ENCODE peak calls at places on chromosomes 1 and 21, in seven cellular contexts. F is astrocyte; T is CD8-positive, alpha-beta T cell; U is sigmoid colon; B is prostate gland; R is esophagus muscularis mucosa; X is lower lobe of right lung. K is an unnamed sample. For H3K4me1, the result is how much of the 10 kb centered on the place peaks cover.

GRCh38 chr1:205824180-205824579 is 11.2 kb upstream of the SLC41A1 start:
- DNase-seq in F (no peak), T (no peak), U (no peak), B (no peak), R (no peak), X (no peak), K (no peak)

GRCh38 chr1:55400560-55400959 is 185.4 kb upstream of the USP24 start:
- DNase-seq in F (no peak), T (no peak), U (no peak), B (no peak), R (peak), X (no peak), K (no peak)

GRCh38 chr1:91803133-91803532 is 82.8 kb downstream of the TGFBR3 start:
- DNase-seq in F (no peak), T (no peak), U (no peak), B (no peak), R (no peak), X (no peak), K (no peak)

GRCh38 chr1:33286451-33287185 is 30.3 kb downstream of the ZNF362 start:
- DNase-seq in F (no peak), T (no peak), U (peak), B (no peak), R (no peak), X (no peak), K (no peak)

GRCh38 chr1:198151688-198152087 is 5.1 kb upstream of the NEK7 start:
- DNase-seq in F (peak), T (no peak), U (no peak), B (no peak), R (no peak), X (no peak), K (peak)

GRCh38 chr1:243748706-243749283 is 101.2 kb downstream of the AKT3 start:
- DNase-seq in F (peak), T (no peak), U (no peak), B (peak), R (no peak), X (no peak), K (peak)

GRCh38 chr1:24294757-24295371 is 24.3 kb upstream of the GRHL3 start:
- DNase-seq in F (peak), T (no peak), U (peak), B (peak), R (no peak), X (peak), K (peak)

GRCh38 chr1:154595621-154596020 is 12.4 kb downstream of the ADAR start:
- DNase-seq in F (peak), T (no peak), U (no peak), B (no peak), R (no peak), X (no peak), K (no peak)

GRCh38 chr1:3062616-3063378 is 6.2 kb upstream of the PRDM16 start:
- DNase-seq in F (no peak), T (no peak), U (peak), B (no peak), R (no peak), X (peak), K (no peak)

GRCh38 chr1:45321444-45321843 is 5.3 kb upstream of the HPDL start:
- DNase-seq in F (no peak), T (no peak), U (no peak), B (no peak), R (no peak), X (no peak), K (no peak)

GRCh38 chr1:11558286-11558685 is 79.3 kb downstream of the DISP3 start:
- DNase-seq in F (no peak), T (no peak), U (no peak), B (no peak), R (no peak), X (no peak), K (no peak)

GRCh38 chr1:206455681-206456344 is 14.5 kb upstream of the IKBKE start:
- DNase-seq in F (no peak), T (no peak), U (no peak), B (no peak), R (no peak), X (no peak), K (peak)

GRCh38 chr1:2976180-2976562 is 45.1 kb upstream of the ACTRT2 start:
- DNase-seq in F (no peak), T (no peak), U (peak), B (no peak), R (no peak), X (no peak), K (no peak)

DNA sequence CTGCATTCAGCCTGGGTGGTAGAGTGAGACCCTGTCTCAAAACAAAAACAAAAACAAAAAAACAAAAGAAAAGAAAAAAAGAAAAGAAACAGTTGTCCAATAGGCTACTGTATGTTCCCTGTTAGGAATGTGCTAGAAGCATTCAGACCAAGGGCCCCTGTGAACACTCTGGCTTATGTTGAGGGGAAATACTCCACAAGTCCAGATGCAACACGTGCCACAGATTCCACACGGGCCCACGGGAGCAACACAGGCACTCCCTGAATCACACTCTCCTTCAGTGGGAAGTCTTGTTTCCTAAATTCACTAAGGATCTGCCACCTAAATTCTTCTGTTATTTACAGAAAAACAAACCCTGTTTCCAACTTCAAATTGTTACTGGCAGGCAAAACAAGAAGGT is 291.1 kb downstream of the PCP4 start:
- DNase-seq in F (no peak), T (no peak), U (no peak), B (no peak), R (no peak), X (no peak), K (no peak)
- H3K27ac ChIP-seq in F (no peak), T (no peak), U (no peak), B (no peak), R (no peak), X (no peak), K (no peak)

GRCh38 chr21:28257276-28257675 is 735.4 kb downstream of the LTN1 start:
- DNase-seq in F (no peak), T (no peak), U (no peak), B (no peak), R (no peak), X (no peak), K (no peak)
- H3K4me1 ChIP-seq in F (under half), T (under half), U (under half), B (under half), R (under half), X (under half), K (under half)

DNA sequence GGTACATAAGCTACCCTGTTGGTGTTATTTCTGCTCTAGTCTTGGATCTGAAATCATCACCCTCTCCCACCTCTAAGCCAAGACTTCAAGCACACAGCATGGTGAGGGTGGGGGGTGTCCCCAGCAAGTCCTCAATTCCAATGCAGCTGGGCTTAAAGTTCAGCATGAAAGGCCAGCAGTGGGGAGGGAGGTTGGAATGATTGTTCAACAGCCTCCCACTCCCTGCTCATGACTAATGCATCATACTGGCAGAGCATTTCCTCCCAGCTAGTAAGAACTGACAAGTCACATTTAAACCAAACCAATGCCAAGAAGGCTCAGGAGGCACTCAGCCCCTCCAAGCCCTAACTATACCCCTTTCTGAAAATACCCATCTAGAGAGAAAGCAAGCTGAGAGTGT is 50.1 kb downstream of the TIAM1 start:
- DNase-seq in F (peak), T (no peak), U (no peak), B (no peak), R (no peak), X (no peak), K (peak)
- H3K27ac ChIP-seq in F (peak), T (no peak), U (no peak), B (no peak), R (no peak), X (no peak), K (no peak)

GRCh38 chr1:178055779-178056471 is 38.0 kb upstream of the RASAL2 start:
- DNase-seq in F (no peak), T (no peak), U (no peak), B (no peak), R (no peak), X (peak), K (no peak)
- H3K4me1 ChIP-seq in F (under half), T (under half), U (under half), B (under half), R (half or more), X (half or more), K (half or more)

GRCh38 chr1:184298321-184299052 is 88.3 kb upstream of the C1orf21 start:
- DNase-seq in F (peak), T (no peak), U (no peak), B (no peak), R (no peak), X (no peak), K (no peak)
- H3K27ac ChIP-seq in F (peak), T (no peak), U (peak), B (no peak), R (peak), X (no peak), K (peak)

DNA sequence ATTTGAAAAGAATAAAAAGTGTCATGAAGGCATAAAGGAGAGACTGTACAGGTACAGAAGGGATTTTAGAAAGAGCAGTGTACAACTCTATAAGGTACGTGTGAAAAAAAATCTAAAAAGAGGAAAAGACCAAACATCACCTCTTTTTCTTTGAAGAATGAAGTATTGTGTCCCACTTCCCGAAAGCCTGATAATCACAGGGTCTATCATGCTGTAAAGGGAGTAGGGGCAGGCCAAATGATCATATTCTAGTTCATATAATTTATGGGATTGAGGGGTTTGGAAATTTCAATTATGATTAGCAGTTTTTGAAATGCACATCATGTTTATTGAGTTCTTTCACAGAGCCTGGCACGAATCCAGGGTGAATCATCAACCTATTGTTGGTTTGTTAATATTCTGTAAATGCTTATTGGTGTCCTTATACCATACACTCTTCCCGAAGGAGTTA is 910 bp upstream of the RERE start:
- DNase-seq in F (peak), T (no peak), U (peak), B (peak), R (peak), X (no peak), K (peak)
- H3K4me1 ChIP-seq in F (under half), T (under half), U (under half), B (under half), R (half or more), X (half or more), K (half or more)

DNA sequence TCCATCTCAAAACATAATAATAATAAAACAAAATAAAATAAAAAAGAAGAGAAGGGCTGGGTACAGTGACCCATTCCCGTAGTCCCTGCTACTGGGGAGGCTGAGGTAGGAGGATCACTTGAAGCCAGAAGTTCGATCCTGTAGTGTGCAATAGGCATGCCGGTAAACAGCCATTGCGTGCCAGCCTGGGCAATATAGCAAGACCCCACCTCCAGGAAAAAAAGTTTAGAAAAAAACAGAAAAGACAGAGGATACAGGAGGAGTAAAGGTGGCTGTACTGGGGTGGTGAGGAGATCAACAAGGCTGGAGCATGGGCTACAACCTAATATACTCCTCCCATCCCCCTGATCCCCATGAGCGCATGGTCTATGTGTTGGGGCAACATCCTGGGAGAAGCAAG is 30.8 kb downstream of the PTAFR start:
- DNase-seq in F (no peak), T (no peak), U (no peak), B (no peak), R (no peak), X (no peak), K (no peak)
- H3K27ac ChIP-seq in F (no peak), T (no peak), U (no peak), B (no peak), R (no peak), X (no peak), K (no peak)

K was measured in A673.